ENCODE peak calls at places on chromosomes 3 and 15, in ten cellular contexts. Q, C, S, L, D, A, R, Y, V and P are unnamed samples.

GRCh38 chr3:187403768-187404270 is 35.6 kb downstream of the RTP4 start:
- DNase-seq in Q (no peak), C (no peak), S (no peak), L (peak; percentile 36), D (no peak), A (no peak), R (peak; percentile 88), Y (no peak), V (no peak), P (no peak)

GRCh38 chr15:83713242-83713641 is 59.3 kb downstream of the ADAMTSL3 start:
- DNase-seq in Q (no peak), C (no peak), S (no peak), L (no peak), D (no peak), A (no peak), R (no peak), Y (no peak), V (no peak), P (no peak)

GRCh38 chr3:113643583-113643982 is 52.9 kb downstream of the USF3 start:
- DNase-seq in Q (no peak), C (no peak), S (no peak), L (no peak), D (no peak), A (no peak), R (no peak), Y (no peak), V (no peak), P (no peak)

GRCh38 chr15:33737687-33738606 is 230.3 kb upstream of the CHRM5 start:
- DNase-seq in Q (peak; percentile 49), C (peak; percentile 19), S (no peak), L (no peak), D (peak; percentile 87), A (peak; percentile 5), R (peak; percentile 53), Y (peak; percentile 11), V (no peak), P (no peak)

GRCh38 chr3:24440764-24441464 is 53.7 kb downstream of the THRB start:
- DNase-seq in Q (no peak), C (no peak), S (no peak), L (no peak), D (no peak), A (no peak), R (no peak), Y (no peak), V (no peak), P (no peak)

GRCh38 chr3:133448478-133449122 is 48.7 kb downstream of the BFSP2 start:
- DNase-seq in Q (no peak), C (no peak), S (peak; percentile 14), L (no peak), D (no peak), A (no peak), R (no peak), Y (peak; percentile 42), V (no peak), P (no peak)

GRCh38 chr3:136860541-136860940 is 1.5 kb upstream of the NCK1 start:
- DNase-seq in Q (peak; percentile 20), C (no peak), S (no peak), L (no peak), D (peak; percentile 57), A (no peak), R (no peak), Y (no peak), V (no peak), P (no peak)

GRCh38 chr3:31170932-31171670 is 276.6 kb upstream of the GADL1 start:
- DNase-seq in Q (no peak), C (no peak), S (no peak), L (no peak), D (no peak), A (no peak), R (peak; percentile 82), Y (no peak), V (no peak), P (no peak)

GRCh38 chr3:17515445-17516227 is 226.8 kb downstream of the TBC1D5 start:
- DNase-seq in Q (no peak), C (no peak), S (no peak), L (no peak), D (no peak), A (no peak), R (no peak), Y (no peak), V (no peak), P (no peak)

GRCh38 chr3:150407051-150407817 is 864 bp upstream of the TSC22D2 start:
- DNase-seq in Q (no peak), C (no peak), S (no peak), L (no peak), D (no peak), A (no peak), R (peak; percentile 62), Y (no peak), V (no peak), P (no peak)